ENCODE peak calls at places on chromosomes 6 and 20, in ten cellular contexts. N, L, S, H, Z, G, Y, X, J and T are unnamed samples.

GRCh38 chr6:25263602-25264001 is 15.6 kb upstream of the CARMIL1 start:
- DNase-seq in N (no peak), Z (peak; percentile 81), J (no peak), L (no peak), G (no peak), H (no peak), Y (no peak), S (no peak), X (no peak), T (no peak)

GRCh38 chr20:54256202-54256601 is 48.3 kb downstream of the PFDN4 start:
- DNase-seq in Y (no peak), G (no peak), H (no peak), Z (no peak), N (no peak), J (no peak), S (no peak), X (no peak), L (no peak), T (no peak)

GRCh38 chr6:154805288-154805911 is 72.2 kb downstream of the SCAF8 start:
- DNase-seq in Z (peak; percentile 17), S (no peak), X (peak; percentile 7), L (no peak), Y (peak; percentile 42), N (peak; percentile 34), G (peak; percentile 31), J (peak; percentile 51), H (no peak), T (no peak)

GRCh38 chr6:107713214-107713962 is 110.7 kb downstream of the SCML4 start:
- DNase-seq in G (no peak), J (no peak), Y (no peak), X (no peak), Z (no peak), S (no peak), N (no peak), L (peak; percentile 86), H (no peak), T (no peak)

GRCh38 chr6:96086745-96087144 is 71.0 kb downstream of the FUT9 start:
- DNase-seq in Z (no peak), H (no peak), J (no peak), S (no peak), N (no peak), Y (no peak), L (no peak), X (no peak), G (no peak), T (no peak)

GRCh38 chr20:11452326-11452725 is 465.4 kb upstream of the BTBD3 start:
- DNase-seq in N (no peak), L (no peak), Y (no peak), G (no peak), S (no peak), J (no peak), Z (peak; percentile 32), H (no peak), X (no peak), T (no peak)

GRCh38 chr6:3757241-3757641 is 5.7 kb upstream of the PXDC1 start:
- DNase-seq in L (no peak), S (no peak), H (no peak), N (no peak), Y (no peak), G (no peak), Z (no peak), X (no peak), J (no peak), T (no peak)

GRCh38 chr20:6057704-6058103 is 3.8 kb upstream of the LRRN4 start:
- DNase-seq in J (no peak), H (no peak), Y (no peak), X (no peak), G (no peak), N (no peak), Z (no peak), S (no peak), L (no peak), T (no peak)

GRCh38 chr6:73418081-73418741 is 23.6 kb downstream of the DDX43 start:
- DNase-seq in L (no peak), J (no peak), H (no peak), X (no peak), Z (no peak), G (no peak), N (no peak), S (no peak), Y (no peak), T (no peak)

GRCh38 chr20:15890358-15890982 is 682.8 kb downstream of the KIF16B start:
- DNase-seq in Y (no peak), L (no peak), S (no peak), H (no peak), X (no peak), J (no peak), G (no peak), N (no peak), Z (no peak), T (no peak)

GRCh38 chr20:23260181-23260840 is 90.3 kb upstream of the NXT1 start:
- DNase-seq in Y (no peak), L (no peak), Z (no peak), G (no peak), H (no peak), X (no peak), S (no peak), J (no peak), N (no peak), T (no peak)

GRCh38 chr6:40485300-40485699 is 101.9 kb downstream of the LRFN2 start:
- DNase-seq in J (no peak), H (no peak), L (no peak), Z (no peak), X (no peak), N (no peak), Y (no peak), G (no peak), S (no peak), T (no peak)

GRCh38 chr6:137543114-137543513 is 48.9 kb upstream of the OLIG3 start:
- DNase-seq in N (no peak), J (no peak), G (no peak), X (no peak), Y (no peak), S (no peak), H (no peak), L (no peak), Z (no peak), T (no peak)

GRCh38 chr20:17845701-17846475 is 122.7 kb downstream of the SNX5 start:
- DNase-seq in H (no peak), L (no peak), Y (no peak), S (no peak), J (no peak), G (no peak), X (no peak), N (no peak), Z (no peak), T (no peak)

GRCh38 chr20:53202781-53203180 is 230.6 kb downstream of the TSHZ2 start:
- DNase-seq in G (no peak), H (no peak), J (no peak), L (no peak), X (no peak), Z (peak; percentile 56), N (no peak), Y (peak; percentile 29), S (no peak), T (no peak)

GRCh38 chr6:85675030-85675819 is 32.5 kb upstream of the SYNCRIP start:
- DNase-seq in X (no peak), Y (no peak), L (no peak), N (no peak), G (no peak), J (no peak), Z (peak; percentile 85), S (no peak), H (no peak), T (no peak)

GRCh38 chr6:8382434-8382833 is 52.9 kb downstream of the SLC35B3 start:
- DNase-seq in X (no peak), Z (peak; percentile 52), G (no peak), N (no peak), L (no peak), Y (no peak), H (no peak), S (no peak), J (no peak), T (no peak)